ENCODE peak calls at places on chromosomes 6 and 20, in seven cellular contexts. P, E, H, Q, L, R and O are unnamed samples.

GRCh38 chr20:35009665-35010328 is 54.1 kb downstream of the MYH7B start:
- DNase-seq in R (no peak), E (no peak), H (no peak), P (no peak), L (no peak), Q (peak), O (no peak)

GRCh38 chr6:93418448-93419303 is 683 bp downstream of the EPHA7 start:
- DNase-seq in Q (peak), H (peak), E (no peak), L (no peak), P (no peak), R (peak), O (no peak)

GRCh38 chr6:2970753-2971419 is 481 bp downstream of the SERPINB6 start:
- DNase-seq in H (peak), E (no peak), Q (peak), P (no peak), R (peak), L (peak), O (no peak)

GRCh38 chr6:159758031-159759001 is 3.5 kb upstream of the ACAT2 start:
- DNase-seq in R (peak), P (no peak), E (peak), Q (no peak), L (no peak), H (no peak), O (peak)

GRCh38 chr6:34602318-34603111 is 46.4 kb upstream of the SPDEF start:
- DNase-seq in H (no peak), E (no peak), P (no peak), L (no peak), Q (no peak), R (no peak), O (no peak)

GRCh38 chr6:170025341-170026271 is 265.3 kb downstream of the DLL1 start:
- DNase-seq in R (no peak), P (no peak), E (no peak), H (no peak), L (no peak), Q (peak), O (no peak)

GRCh38 chr6:151998784-151999183 is 191.3 kb downstream of the ESR1 start:
- DNase-seq in Q (no peak), R (no peak), E (peak), H (no peak), L (no peak), P (no peak), O (no peak)

GRCh38 chr6:125009578-125009977 is 47.3 kb downstream of the RNF217 start:
- DNase-seq in L (no peak), P (no peak), E (peak), R (peak), H (no peak), Q (no peak), O (no peak)

GRCh38 chr20:43341541-43341940 is 116.2 kb upstream of the SRSF6 start:
- DNase-seq in P (no peak), E (no peak), Q (no peak), L (no peak), H (no peak), R (no peak), O (no peak)

GRCh38 chr20:34712525-34713192 is 8.5 kb downstream of the TP53INP2 start:
- DNase-seq in H (no peak), L (no peak), Q (no peak), E (no peak), R (no peak), P (no peak), O (no peak)

GRCh38 chr20:43842126-43843020 is 72.3 kb upstream of the TOX2 start:
- DNase-seq in P (no peak), H (no peak), Q (no peak), L (no peak), E (peak), R (no peak), O (no peak)

GRCh38 chr20:24491043-24491756 is 21.8 kb downstream of the SYNDIG1 start:
- DNase-seq in H (no peak), P (no peak), E (peak), Q (no peak), L (no peak), R (no peak), O (no peak)

DNA sequence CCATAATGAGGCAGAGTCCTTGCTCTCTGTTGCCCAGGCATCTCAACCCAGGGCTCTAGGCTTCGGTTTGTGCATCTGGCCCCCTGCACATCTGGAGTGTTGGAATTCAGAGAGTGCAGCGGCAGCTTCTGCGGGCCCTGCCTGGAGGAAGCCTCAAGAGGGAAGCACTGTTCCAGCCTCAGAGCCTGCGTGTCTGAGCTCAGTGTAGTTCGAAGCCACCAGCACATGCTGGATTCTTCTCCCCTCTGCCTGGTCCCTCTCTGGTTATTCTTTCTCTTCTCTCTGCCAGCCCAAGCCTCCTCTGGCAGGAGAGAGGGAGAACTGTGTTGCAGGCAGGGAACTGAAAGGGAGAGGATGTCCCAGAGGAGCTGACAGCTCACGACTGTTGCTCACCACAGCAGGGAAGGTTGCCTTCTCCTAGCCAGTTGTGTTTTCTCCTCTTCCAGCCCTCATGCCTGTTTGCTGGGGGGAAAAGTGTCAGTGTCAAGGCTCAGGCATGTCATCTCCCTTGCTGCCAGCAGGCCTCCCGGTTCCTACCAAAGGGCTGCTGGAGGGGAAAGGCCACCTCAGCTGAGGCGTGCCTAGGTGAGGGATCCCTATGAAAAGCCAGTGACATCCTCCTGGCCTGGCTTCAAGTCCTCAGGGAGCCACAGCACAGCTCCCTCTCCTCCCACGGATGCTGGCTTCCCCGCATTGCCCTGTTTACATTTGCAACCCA is 126.0 kb upstream of the LRFN2 start:
- DNase-seq in P (no peak), R (no peak), E (no peak), H (no peak), L (no peak), Q (no peak), O (no peak)
- TF ChIP-seq CTCF in P (no peak), R (no peak), E (no peak), H (no peak), L (no peak), Q (no peak), O (no peak)

GRCh38 chr20:57384953-57385761 is 6.0 kb upstream of the RBM38 start:
- DNase-seq in E (no peak), Q (peak), R (no peak), L (no peak), H (peak), P (no peak), O (no peak)

GRCh38 chr20:57384486-57384885 is 6.7 kb upstream of the RBM38 start:
- DNase-seq in H (peak), Q (peak), L (no peak), E (no peak), P (no peak), R (no peak), O (no peak)

GRCh38 chr20:57381596-57382503 is 9.3 kb upstream of the RBM38 start:
- DNase-seq in H (peak), L (peak), R (peak), E (peak), Q (peak), P (no peak), O (peak)

GRCh38 chr20:57382516-57382915 is 8.7 kb upstream of the RBM38 start:
- DNase-seq in Q (no peak), R (no peak), L (no peak), E (no peak), P (no peak), H (no peak), O (no peak)

DNA sequence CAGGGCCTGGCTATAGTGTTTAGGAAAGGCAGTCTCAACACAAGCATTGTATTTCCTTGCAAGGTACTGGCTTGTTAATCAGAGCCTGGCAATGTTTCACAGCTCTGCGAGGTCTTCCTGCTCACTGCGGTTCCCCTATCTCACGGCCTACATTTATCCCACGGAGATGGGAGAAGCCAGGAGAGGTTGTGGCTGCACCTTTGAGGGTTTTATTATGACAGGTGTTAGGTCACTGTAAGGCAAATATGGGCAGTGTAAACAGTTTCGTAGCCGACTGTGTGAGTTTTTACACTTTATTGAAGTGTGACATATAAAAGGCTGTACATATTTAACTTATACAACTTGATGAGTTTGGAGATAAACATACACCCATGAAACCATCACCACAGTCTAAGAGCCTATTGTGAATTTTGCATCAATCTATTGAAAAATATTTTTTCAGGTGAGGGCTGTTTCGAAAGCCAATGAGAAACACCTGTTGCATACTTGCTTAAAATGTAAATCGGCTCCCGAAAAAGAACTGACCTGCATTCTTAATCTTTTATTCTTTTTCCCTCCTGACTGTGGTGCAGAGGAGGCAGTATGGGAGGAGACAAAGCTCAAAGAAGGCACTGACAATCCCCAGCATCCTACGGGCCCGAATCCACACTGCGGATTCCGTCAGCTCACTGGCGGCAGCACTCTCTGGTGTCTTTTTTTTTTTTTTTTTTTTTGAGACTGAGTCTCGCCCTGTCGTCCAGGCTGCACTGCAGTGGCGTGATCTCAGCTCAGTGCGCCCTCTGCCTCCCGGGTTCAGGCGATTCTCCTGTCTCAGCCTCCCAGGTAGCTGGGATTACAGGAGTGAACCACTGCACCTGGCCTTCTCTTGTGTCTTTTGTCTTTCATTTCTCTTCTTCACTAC is 7.5 kb upstream of the RBM38 start:
- DNase-seq in H (no peak), L (no peak), P (no peak), Q (no peak), R (no peak), E (no peak), O (no peak)
- TF ChIP-seq CTCF in H (no peak), L (no peak), P (no peak), Q (no peak), R (no peak), E (no peak), O (no peak)

DNA sequence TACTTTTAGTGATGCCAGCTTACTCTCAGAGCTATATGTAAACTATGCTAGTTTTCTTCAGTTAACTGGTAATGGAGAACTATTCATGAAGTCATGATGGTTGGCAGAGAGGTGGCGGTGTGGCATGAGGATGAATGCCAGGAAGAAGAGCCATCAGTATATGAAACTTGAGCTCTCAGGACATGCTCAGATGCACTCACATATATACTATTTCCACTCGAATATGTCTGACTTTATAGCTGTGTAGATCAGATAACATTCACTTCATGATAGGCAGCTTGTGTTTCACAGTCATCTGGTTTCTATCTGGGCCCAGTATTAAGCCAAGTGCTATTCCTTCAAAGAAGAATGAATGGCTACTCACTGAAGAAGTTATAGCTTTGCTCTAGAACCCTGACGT is 46.2 kb upstream of the CEP85L start:
- DNase-seq in E (no peak), H (no peak), Q (no peak), R (no peak), L (no peak), P (no peak), O (no peak)
- TF ChIP-seq CTCF in E (no peak), H (no peak), Q (no peak), R (no peak), L (no peak), P (no peak), O (no peak)

GRCh38 chr6:112429226-112429625 is 82.1 kb downstream of the RFPL4B start:
- DNase-seq in P (no peak), E (no peak), Q (no peak), L (no peak), H (no peak), R (peak), O (no peak)
- TF ChIP-seq CTCF in P (peak), E (peak), Q (no peak), L (no peak), H (no peak), R (no peak), O (peak)